ENCODE peak calls at places on chromosomes 6 and 20, in five cellular contexts. One of them, this sample, is unnamed.

GRCh38 chr6:11196511-11197174 is 35.8 kb downstream of the NEDD9 start:
- DNase-seq in small intestine: no peak
- DNase-seq in thoracic aorta: no peak
- DNase-seq in aorta: no peak
- DNase-seq in NT2/D1: peak; percentile 15
- DNase-seq in this sample: no peak

GRCh38 chr6:104995989-104996617 is 39.2 kb downstream of the LIN28B start:
- DNase-seq in small intestine: no peak
- DNase-seq in thoracic aorta: no peak
- DNase-seq in aorta: no peak
- DNase-seq in NT2/D1: no peak
- DNase-seq in this sample: no peak

GRCh38 chr20:47878601-47879004 is 93.3 kb upstream of the SULF2 start:
- DNase-seq in small intestine: no peak
- DNase-seq in thoracic aorta: no peak
- DNase-seq in aorta: no peak
- DNase-seq in NT2/D1: no peak
- DNase-seq in this sample: no peak

GRCh38 chr6:32967151-32968091 is 973 bp upstream of the BRD2 start:
- DNase-seq in small intestine: peak; percentile 63
- DNase-seq in thoracic aorta: no peak
- DNase-seq in aorta: no peak
- DNase-seq in NT2/D1: no peak
- DNase-seq in this sample: no peak

GRCh38 chr6:111985202-111985731 is 68.6 kb upstream of the CCN6 start:
- DNase-seq in small intestine: no peak
- DNase-seq in thoracic aorta: no peak
- DNase-seq in aorta: no peak
- DNase-seq in NT2/D1: no peak
- DNase-seq in this sample: peak; percentile 21

GRCh38 chr6:146041282-146041681 is 12.4 kb downstream of the GRM1 start:
- DNase-seq in small intestine: no peak
- DNase-seq in thoracic aorta: no peak
- DNase-seq in aorta: no peak
- DNase-seq in NT2/D1: no peak
- DNase-seq in this sample: peak; percentile 12

GRCh38 chr6:39426057-39426592 is 103.6 kb upstream of the KCNK16 start:
- DNase-seq in small intestine: no peak
- DNase-seq in thoracic aorta: no peak
- DNase-seq in aorta: no peak
- DNase-seq in NT2/D1: no peak
- DNase-seq in this sample: no peak

GRCh38 chr20:58718121-58718563 is 25.5 kb downstream of the NPEPL1 start:
- DNase-seq in small intestine: no peak
- DNase-seq in thoracic aorta: no peak
- DNase-seq in aorta: peak; percentile 68
- DNase-seq in NT2/D1: no peak
- DNase-seq in this sample: peak; percentile 24

GRCh38 chr20:43665466-43666176 is 1.3 kb upstream of the MYBL2 start:
- DNase-seq in small intestine: no peak
- DNase-seq in thoracic aorta: no peak
- DNase-seq in aorta: peak; percentile 19
- DNase-seq in NT2/D1: peak; percentile 27
- DNase-seq in this sample: no peak

GRCh38 chr6:57974653-57975052 is 657.2 kb downstream of the PRIM2 start:
- DNase-seq in small intestine: no peak
- DNase-seq in thoracic aorta: no peak
- DNase-seq in aorta: no peak
- DNase-seq in NT2/D1: no peak
- DNase-seq in this sample: no peak

DNA sequence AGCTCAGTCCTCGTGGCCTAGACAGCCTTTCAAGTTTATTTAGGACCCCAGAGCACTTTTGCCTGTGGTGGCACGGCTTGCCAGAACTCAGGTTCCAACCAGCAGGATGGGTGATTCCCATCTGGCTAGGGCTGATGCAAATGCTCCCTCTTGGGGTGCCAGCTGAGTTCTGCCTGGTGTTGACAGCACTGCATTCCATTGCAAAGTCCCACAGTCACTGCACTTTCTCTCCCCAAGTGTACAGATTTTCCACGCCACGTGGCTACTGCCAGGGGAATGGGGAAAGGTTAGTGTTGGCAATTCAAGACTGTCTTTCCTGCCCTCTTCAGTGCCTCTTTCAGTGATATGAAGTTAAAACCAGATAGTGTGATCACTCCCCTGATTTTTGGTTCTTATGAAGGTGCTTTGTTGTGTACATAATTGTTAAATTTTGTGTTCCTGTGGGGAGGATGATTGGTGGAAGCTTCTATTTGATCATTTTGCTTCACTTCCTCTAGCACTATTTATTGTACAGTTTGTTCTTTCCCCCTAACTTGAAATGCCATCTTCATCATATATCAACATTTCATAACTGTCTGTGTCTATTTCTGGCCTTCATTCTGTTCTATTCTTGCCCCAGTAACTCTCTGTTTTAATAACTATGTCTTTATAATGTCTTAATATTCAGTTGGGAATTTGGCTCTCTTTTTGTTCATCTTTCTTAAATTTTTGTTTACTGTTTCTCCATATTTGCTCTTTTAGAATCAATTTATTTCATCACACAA is 86.2 kb downstream of the CFAP61 start:
- DNase-seq in small intestine: no peak
- DNase-seq in thoracic aorta: no peak
- DNase-seq in aorta: no peak
- DNase-seq in NT2/D1: no peak
- DNase-seq in this sample: no peak
- H3K4me3 ChIP-seq in small intestine: no peak overlapping the region
- H3K4me3 ChIP-seq in thoracic aorta: no peak overlapping the region
- H3K4me3 ChIP-seq in aorta: no peak overlapping the region
- H3K4me3 ChIP-seq in NT2/D1: no peak overlapping the region
- H3K4me3 ChIP-seq in this sample: no peak overlapping the region

GRCh38 chr6:143506199-143506598 is 5.3 kb downstream of the FUCA2 start:
- DNase-seq in small intestine: no peak
- DNase-seq in thoracic aorta: no peak
- DNase-seq in aorta: no peak
- DNase-seq in NT2/D1: no peak
- DNase-seq in this sample: no peak

GRCh38 chr6:143505111-143505510 is 6.4 kb downstream of the FUCA2 start:
- DNase-seq in small intestine: no peak
- DNase-seq in thoracic aorta: no peak
- DNase-seq in aorta: no peak
- DNase-seq in NT2/D1: no peak
- DNase-seq in this sample: no peak

GRCh38 chr6:143505537-143505936 is 6.0 kb downstream of the FUCA2 start:
- DNase-seq in small intestine: no peak
- DNase-seq in thoracic aorta: no peak
- DNase-seq in aorta: no peak
- DNase-seq in NT2/D1: no peak
- DNase-seq in this sample: no peak

GRCh38 chr6:143506620-143507019 is 4.9 kb downstream of the FUCA2 start:
- DNase-seq in small intestine: no peak
- DNase-seq in thoracic aorta: no peak
- DNase-seq in aorta: no peak
- DNase-seq in NT2/D1: no peak
- DNase-seq in this sample: no peak

GRCh38 chr6:143504369-143504768 is 7.2 kb downstream of the FUCA2 start:
- DNase-seq in small intestine: no peak
- DNase-seq in thoracic aorta: no peak
- DNase-seq in aorta: no peak
- DNase-seq in NT2/D1: no peak
- DNase-seq in this sample: no peak
- H3K36me3 ChIP-seq in small intestine: peaks cover 2% of the 10 kb centered on the region
- H3K36me3 ChIP-seq in thoracic aorta: peaks cover 9% of the 10 kb centered on the region
- H3K36me3 ChIP-seq in aorta: peaks cover 2% of the 10 kb centered on the region
- H3K36me3 ChIP-seq in NT2/D1: peaks cover 64% of the 10 kb centered on the region
- H3K36me3 ChIP-seq in this sample: peaks cover 8% of the 10 kb centered on the region

GRCh38 chr20:42531675-42531985 is 658.1 kb downstream of the PTPRT start:
- DNase-seq in small intestine: no peak
- DNase-seq in thoracic aorta: no peak
- DNase-seq in aorta: no peak
- DNase-seq in NT2/D1: no peak
- DNase-seq in this sample: no peak
- H3K4me3 ChIP-seq in small intestine: no peak overlapping the region
- H3K4me3 ChIP-seq in thoracic aorta: no peak overlapping the region
- H3K4me3 ChIP-seq in aorta: no peak overlapping the region
- H3K4me3 ChIP-seq in NT2/D1: no peak overlapping the region
- H3K4me3 ChIP-seq in this sample: no peak overlapping the region

GRCh38 chr20:3862333-3862732 is 15.7 kb downstream of the MAVS start:
- DNase-seq in small intestine: no peak
- DNase-seq in thoracic aorta: no peak
- DNase-seq in aorta: no peak
- DNase-seq in NT2/D1: no peak
- DNase-seq in this sample: no peak

GRCh38 chr20:3863317-3863716 is 16.7 kb downstream of the MAVS start:
- DNase-seq in small intestine: no peak
- DNase-seq in thoracic aorta: no peak
- DNase-seq in aorta: no peak
- DNase-seq in NT2/D1: no peak
- DNase-seq in this sample: no peak

GRCh38 chr20:3858689-3859088 is 12.1 kb downstream of the MAVS start:
- DNase-seq in small intestine: no peak
- DNase-seq in thoracic aorta: no peak
- DNase-seq in aorta: no peak
- DNase-seq in NT2/D1: no peak
- DNase-seq in this sample: no peak

GRCh38 chr20:3864518-3864917 is 17.9 kb downstream of the MAVS start:
- DNase-seq in small intestine: no peak
- DNase-seq in thoracic aorta: no peak
- DNase-seq in aorta: no peak
- DNase-seq in NT2/D1: no peak
- DNase-seq in this sample: peak; percentile 17

GRCh38 chr20:3861191-3861590 is 14.6 kb downstream of the MAVS start:
- DNase-seq in small intestine: no peak
- DNase-seq in thoracic aorta: no peak
- DNase-seq in aorta: no peak
- DNase-seq in NT2/D1: no peak
- DNase-seq in this sample: no peak
- H3K36me3 ChIP-seq in small intestine: peaks cover 25% of the 10 kb centered on the region
- H3K36me3 ChIP-seq in thoracic aorta: peaks cover 97% of the 10 kb centered on the region
- H3K36me3 ChIP-seq in aorta: peaks cover 27% of the 10 kb centered on the region
- H3K36me3 ChIP-seq in NT2/D1: peaks cover 85% of the 10 kb centered on the region
- H3K36me3 ChIP-seq in this sample: peaks cover 41% of the 10 kb centered on the region

GRCh38 chr20:61251529-61252393 is at the start of gene CDH4:
- DNase-seq in small intestine: no peak
- DNase-seq in thoracic aorta: no peak
- DNase-seq in aorta: no peak
- DNase-seq in NT2/D1: no peak
- DNase-seq in this sample: peak; percentile 93
- H3K4me3 ChIP-seq in small intestine: no peak within 1 kb of the TSS
- H3K4me3 ChIP-seq in thoracic aorta: no peak within 1 kb of the TSS
- H3K4me3 ChIP-seq in aorta: no peak within 1 kb of the TSS
- H3K4me3 ChIP-seq in NT2/D1: peak within 1 kb of the TSS; percentile 56
- H3K4me3 ChIP-seq in this sample: peak within 1 kb of the TSS; percentile 52

DNA sequence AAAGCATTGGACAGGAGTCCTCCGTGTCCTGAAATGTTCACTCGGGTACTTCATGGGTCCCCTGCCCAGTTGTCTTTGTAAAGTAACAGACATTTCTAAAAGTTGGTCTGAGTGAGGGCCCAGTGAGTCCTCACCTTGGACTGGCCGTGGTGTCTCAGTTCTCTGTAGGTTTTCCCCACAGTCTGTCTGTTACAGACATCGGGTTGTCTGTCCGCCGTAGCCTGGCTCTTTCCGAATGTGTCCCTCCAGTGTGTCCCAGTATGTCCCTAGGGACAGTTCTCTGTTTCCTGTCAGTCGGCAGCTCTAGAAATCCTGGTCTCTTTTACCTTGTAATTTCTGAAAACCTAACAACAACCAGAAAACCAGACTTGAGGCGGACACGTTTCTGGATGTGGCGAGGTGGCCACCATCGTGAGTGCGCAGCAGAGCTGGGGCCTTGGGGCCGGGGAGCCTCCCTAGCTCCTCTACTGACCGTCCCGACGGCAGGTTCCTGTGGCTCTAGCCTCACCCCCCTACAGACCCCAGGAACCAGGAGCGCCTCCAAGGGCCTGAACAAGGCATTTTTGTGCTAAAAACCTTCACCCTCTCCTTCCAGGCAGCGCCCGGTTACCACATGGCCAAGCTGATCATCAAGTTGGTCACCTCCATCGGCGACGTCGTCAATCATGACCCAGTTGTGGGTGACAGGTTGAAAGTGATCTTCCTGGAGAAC is 42.2 kb downstream of the PYGB start:
- DNase-seq in small intestine: no peak
- DNase-seq in thoracic aorta: no peak
- DNase-seq in aorta: peak; percentile 66
- DNase-seq in NT2/D1: no peak
- DNase-seq in this sample: no peak
- H3K36me3 ChIP-seq in small intestine: peaks cover 15% of the 10 kb centered on the region
- H3K36me3 ChIP-seq in thoracic aorta: peaks cover 60% of the 10 kb centered on the region
- H3K36me3 ChIP-seq in aorta: peaks cover 17% of the 10 kb centered on the region
- H3K36me3 ChIP-seq in NT2/D1: peaks cover 94% of the 10 kb centered on the region
- H3K36me3 ChIP-seq in this sample: peaks cover 4% of the 10 kb centered on the region

This sample was measured in H7.